ENCODE peak calls at places on chromosomes 4 and X, in five cellular contexts. R is GM12878, O is GM13976, A is cardiac muscle cell, I is activated B cell treated with CpG ODN at 0.5 μM for 24 hours. E is an unnamed sample.

GRCh38 chrX:110003167-110004156 is 548 bp downstream of the TMEM164 start:
- DNase-seq in I (no peak), A (no peak), R (no peak), O (peak), E (peak)

GRCh38 chr4:141636077-141636770 is at the start of gene IL15:
- DNase-seq in R (no peak), A (peak), O (peak), I (peak), E (peak)

GRCh38 chr4:153640476-153640802 is 43.6 kb upstream of the TLR2 start:
- DNase-seq in O (no peak), A (no peak), I (no peak), R (no peak), E (no peak)

GRCh38 chrX:38805294-38806053 is 4.2 kb downstream of the MID1IP1 start:
- DNase-seq in A (peak), R (no peak), I (peak), O (peak), E (peak)

GRCh38 chrX:115690554-115691216 is 129.7 kb downstream of the PLS3 start:
- DNase-seq in A (peak), I (no peak), O (peak), R (peak), E (peak)

GRCh38 chr4:41746440-41747229 is 1.9 kb downstream of the PHOX2B start:
- DNase-seq in O (peak), I (no peak), A (no peak), R (no peak), E (no peak)

GRCh38 chrX:138034136-138034535 is 468.2 kb downstream of the ZIC3 start:
- DNase-seq in O (no peak), R (no peak), A (peak), I (no peak), E (no peak)

GRCh38 chr4:114136067-114136466 is 156.6 kb upstream of the ARSJ start:
- DNase-seq in I (no peak), R (no peak), A (no peak), O (no peak), E (no peak)

GRCh38 chr4:5995901-5996623 is 22.2 kb downstream of the C4orf50 start:
- DNase-seq in I (no peak), R (no peak), A (no peak), O (no peak), E (no peak)

GRCh38 chr4:171639540-171639939 is 173.7 kb upstream of the GALNTL6 start:
- DNase-seq in A (no peak), O (peak), I (no peak), R (peak), E (peak)

GRCh38 chr4:148857973-148858534 is 415.8 kb upstream of the NR3C2 start:
- DNase-seq in O (no peak), I (no peak), R (no peak), A (no peak), E (no peak)

GRCh38 chrX:1465261-1466231 is 12.8 kb upstream of the ASMTL start:
- DNase-seq in I (peak), A (no peak), R (no peak), O (no peak), E (no peak)

GRCh38 chr4:88812976-88813375 is 115.3 kb upstream of the NAP1L5 start:
- DNase-seq in A (no peak), I (no peak), O (no peak), R (no peak), E (no peak)

GRCh38 chr4:155319506-155319905 is 57.3 kb downstream of the MAP9 start:
- DNase-seq in O (no peak), A (no peak), R (no peak), I (no peak), E (no peak)

GRCh38 chrX:69369999-69370398 is 134.1 kb upstream of the NALF2 start:
- DNase-seq in I (no peak), R (no peak), A (no peak), O (no peak), E (no peak)

GRCh38 chr4:139922625-139923024 is 231.4 kb downstream of the MAML3 start:
- DNase-seq in O (no peak), I (no peak), R (no peak), A (no peak), E (no peak)

GRCh38 chr4:21879187-21879586 is 69.4 kb downstream of the KCNIP4 start:
- DNase-seq in A (no peak), O (no peak), R (no peak), I (no peak), E (no peak)
- TF ChIP-seq CTCF in A (peak), O (no peak), R (no peak), I (no peak), E (no peak)

GRCh38 chr4:102730968-102731533 is 29.7 kb downstream of the MANBA start:
- DNase-seq in I (no peak), R (no peak), O (no peak), A (no peak), E (no peak)

GRCh38 chr4:102723511-102723910 is 37.3 kb downstream of the MANBA start:
- DNase-seq in R (no peak), I (no peak), A (no peak), O (no peak), E (no peak)

GRCh38 chr4:102722740-102723139 is 38.0 kb downstream of the MANBA start:
- DNase-seq in I (no peak), O (no peak), R (no peak), A (no peak), E (no peak)

GRCh38 chr4:102726068-102726467 is 34.7 kb downstream of the MANBA start:
- DNase-seq in O (no peak), I (no peak), A (no peak), R (no peak), E (no peak)

DNA sequence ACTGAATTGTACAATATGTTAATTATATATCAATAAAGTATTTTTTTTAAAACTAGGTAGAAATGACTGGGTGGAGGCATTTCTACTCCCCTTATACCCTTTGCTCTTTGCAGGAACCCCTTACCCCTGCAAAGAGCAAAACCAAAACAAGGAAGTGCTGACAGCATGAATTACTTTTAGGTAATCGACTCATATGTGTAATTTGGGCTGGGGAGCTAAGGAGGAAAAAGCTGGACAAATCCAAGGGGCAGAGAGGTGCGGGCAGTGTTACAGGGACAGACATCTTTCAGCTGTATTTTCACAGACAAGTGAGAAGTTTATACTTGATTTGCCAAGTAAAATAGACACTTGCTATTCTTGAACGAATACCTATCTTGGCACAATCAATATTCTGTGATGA is 35.5 kb downstream of the MANBA start:
- DNase-seq in O (no peak), R (no peak), A (no peak), I (no peak), E (no peak)
- TF ChIP-seq CTCF in O (no peak), R (no peak), A (no peak), I (no peak), E (no peak)

GRCh38 chr4:40734497-40734896 is 15.3 kb upstream of the NSUN7 start:
- DNase-seq in O (no peak), R (no peak), I (no peak), A (no peak), E (no peak)

GRCh38 chr4:40733752-40734151 is 16.0 kb upstream of the NSUN7 start:
- DNase-seq in I (no peak), A (no peak), R (no peak), O (no peak), E (no peak)

GRCh38 chr4:40737882-40738281 is 11.9 kb upstream of the NSUN7 start:
- DNase-seq in A (no peak), R (no peak), O (no peak), I (no peak), E (no peak)

GRCh38 chr4:40739347-40739746 is 10.4 kb upstream of the NSUN7 start:
- DNase-seq in I (no peak), R (no peak), O (no peak), A (no peak), E (no peak)

GRCh38 chr4:40736910-40737309 is 12.8 kb upstream of the NSUN7 start:
- DNase-seq in R (no peak), I (no peak), A (peak), O (peak), E (peak)
- TF ChIP-seq CTCF in R (peak), I (no peak), A (peak), O (peak), E (peak)

DNA sequence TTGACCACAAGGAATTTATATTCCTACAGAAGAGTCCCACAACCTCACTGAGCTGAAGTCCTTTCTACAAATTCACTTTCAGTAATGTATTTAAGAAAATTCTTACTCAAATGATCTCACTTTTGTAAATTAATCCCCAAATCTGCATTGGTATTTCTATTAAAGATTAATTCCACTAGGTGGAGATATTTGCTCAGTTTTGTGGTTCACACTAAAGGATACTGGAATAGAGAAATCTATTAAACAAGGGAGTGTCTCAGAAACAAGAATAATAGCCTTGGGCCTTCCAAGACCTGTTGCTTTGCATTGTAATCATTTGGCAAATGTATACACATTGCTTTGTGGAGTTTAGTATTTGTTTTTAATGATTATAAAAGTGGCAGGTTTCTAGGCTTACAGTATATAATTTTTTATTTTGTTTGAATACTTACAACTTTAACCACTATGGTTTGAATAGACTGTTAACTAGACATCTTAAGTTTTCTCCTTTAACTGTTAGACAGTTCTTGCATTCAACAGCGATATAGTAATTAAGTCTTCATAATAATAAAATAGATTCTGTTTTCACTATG is 25.9 kb downstream of the CFAP299 start:
- DNase-seq in A (peak), O (peak), R (no peak), I (no peak), E (peak)
- TF ChIP-seq CTCF in A (peak), O (no peak), R (no peak), I (no peak), E (peak)

GRCh38 chrX:47523297-47523696 is 37.7 kb upstream of the ARAF start:
- DNase-seq in I (peak), A (peak), O (peak), R (no peak), E (peak)
- TF ChIP-seq CTCF in I (no peak), A (peak), O (peak), R (peak), E (peak)

DNA sequence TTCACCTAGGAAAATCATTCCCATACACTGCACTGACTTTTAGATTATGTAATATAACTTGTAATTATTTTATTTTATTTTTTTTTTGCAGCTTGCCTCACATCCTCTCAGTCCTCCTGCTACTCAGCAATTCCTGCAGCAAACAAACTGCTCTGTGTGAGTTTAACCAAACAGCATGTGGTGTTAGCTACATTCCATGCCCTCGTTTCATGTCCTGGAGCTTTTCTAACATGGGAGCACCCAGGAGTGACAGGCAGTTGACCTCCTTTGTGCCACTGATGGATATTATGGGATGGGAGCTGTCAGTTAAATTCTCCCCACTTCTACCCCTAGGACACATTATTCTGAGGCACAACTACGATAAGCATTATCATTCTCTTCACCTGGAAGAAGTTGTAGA is 24.8 kb downstream of the CXCL1 start:
- DNase-seq in A (no peak), I (no peak), O (no peak), R (no peak), E (no peak)
- TF ChIP-seq CTCF in A (no peak), I (no peak), O (no peak), R (no peak), E (no peak)

GRCh38 chr4:43882470-43882869 is 566.1 kb downstream of the KCTD8 start:
- DNase-seq in I (no peak), A (no peak), R (no peak), O (no peak), E (no peak)
- TF ChIP-seq CTCF in I (no peak), A (no peak), R (peak), O (no peak), E (no peak)

DNA sequence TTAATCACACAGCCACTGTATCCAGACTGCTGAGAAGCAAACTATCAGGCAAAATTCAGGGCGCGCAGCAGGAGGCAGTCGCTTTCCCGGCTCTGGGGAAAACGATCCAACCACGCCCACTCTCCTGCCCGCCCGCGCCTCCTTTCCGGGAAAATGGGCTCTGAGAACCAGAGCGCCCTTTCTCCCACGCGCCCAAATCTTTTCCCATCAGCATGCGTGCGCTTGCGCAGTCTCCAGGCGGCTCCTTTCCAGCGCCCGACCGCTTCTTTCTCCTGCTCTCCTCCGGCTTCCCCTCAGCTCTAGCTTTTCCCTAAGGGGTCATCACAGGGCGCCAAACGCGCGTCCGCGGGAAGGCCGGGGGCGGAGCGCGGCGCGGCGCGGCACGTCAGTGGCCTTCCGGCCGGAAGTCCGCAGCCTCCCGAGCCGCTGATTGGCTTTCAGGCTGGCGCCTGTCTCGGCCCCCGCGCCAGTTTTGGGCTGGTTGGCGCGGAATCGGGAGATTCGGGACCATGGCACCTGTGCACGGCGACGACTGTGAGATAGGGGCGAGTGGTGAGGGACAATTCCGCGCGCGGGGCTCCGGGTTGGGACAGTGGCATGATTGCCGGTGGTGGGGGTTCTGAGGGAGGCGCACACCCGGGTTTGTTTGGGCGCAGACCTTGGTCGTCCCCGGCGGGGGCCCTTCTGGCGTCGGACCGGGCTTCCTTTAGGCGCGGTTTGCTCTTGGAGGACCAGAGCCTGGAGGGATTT is at the start of gene POLA1:
- DNase-seq in A (peak), I (peak), R (peak), O (peak), E (peak)
- TF ChIP-seq CTCF in A (peak), I (no peak), R (peak), O (no peak), E (no peak)

DNA sequence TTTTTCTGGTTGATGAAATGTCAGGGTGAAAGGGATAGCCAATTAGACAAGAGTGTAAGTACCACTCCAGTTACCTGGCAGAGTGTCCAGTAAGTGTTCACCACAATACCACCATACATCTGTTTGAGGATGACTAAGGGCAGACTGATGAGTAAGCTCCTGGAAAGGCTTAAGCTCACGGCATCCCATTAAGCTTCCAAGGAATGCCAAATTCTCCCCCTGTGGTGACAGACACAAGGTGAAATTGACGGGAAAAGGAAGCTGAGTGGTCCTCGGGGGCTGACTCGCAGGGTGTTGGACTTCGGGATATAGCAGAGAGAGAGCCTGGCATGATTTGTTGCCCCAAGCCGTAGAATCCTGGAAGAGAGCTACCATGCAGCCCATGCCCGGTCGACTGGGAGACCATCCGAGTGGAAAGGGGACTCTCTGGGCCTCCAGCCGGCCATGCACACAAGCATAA is 7.6 kb upstream of the BST1 start:
- DNase-seq in I (no peak), A (no peak), R (no peak), O (no peak), E (no peak)
- TF ChIP-seq CTCF in I (no peak), A (no peak), R (no peak), O (no peak), E (no peak)

E was measured in GM10248.